ENCODE peak calls at places on chromosomes 1 and 21, in seven cellular contexts. A is naive thymus-derived CD8-positive, alpha-beta T cell; P is activated naive CD8-positive, alpha-beta T cell treated with anti-CD3 and anti-CD28 coated beads, Interleukin-2, amount 50 U/mL, for 16 hours; W is naive B cell; M is amniotic stem cell; U is activated T-cell treated with anti-CD3 and anti-CD28 coated beads for 1 hour; R is stimulated activated CD4-positive, alpha-beta T cell treated with anti-CD3 and anti-CD28 coated beads, Interleukin-15, amount 100 ng/mL, for 1 hour. J is an unnamed sample.

GRCh38 chr1:39812913-39813312 is 24.2 kb upstream of the BMP8B start:
- DNase-seq in A (no peak), P (no peak), W (no peak), M (no peak), U (no peak), R (no peak), J (no peak)

GRCh38 chr21:14482165-14482564 is 64.0 kb downstream of the SAMSN1 start:
- DNase-seq in A (peak; percentile 56), P (no peak), W (peak; percentile 33), M (no peak), U (no peak), R (peak; percentile 3), J (peak; percentile 35)

GRCh38 chr1:119075614-119076013 is 64.8 kb downstream of the WARS2 start:
- DNase-seq in A (no peak), P (no peak), W (no peak), M (no peak), U (no peak), R (no peak), J (no peak)

GRCh38 chr1:179175011-179175934 is 54.2 kb downstream of the ABL2 start:
- DNase-seq in A (no peak), P (no peak), W (no peak), M (no peak), U (no peak), R (no peak), J (no peak)

GRCh38 chr1:80384037-80384830 is 1377.7 kb upstream of the ADGRL4 start:
- DNase-seq in A (no peak), P (no peak), W (no peak), M (no peak), U (no peak), R (no peak), J (no peak)

GRCh38 chr1:99548924-99549605 is 96.8 kb upstream of the PALMD start:
- DNase-seq in A (no peak), P (no peak), W (no peak), M (no peak), U (no peak), R (no peak), J (no peak)

GRCh38 chr1:68293609-68294353 is 61.5 kb upstream of the WLS start:
- DNase-seq in A (no peak), P (no peak), W (no peak), M (peak; percentile 63), U (no peak), R (no peak), J (no peak)

GRCh38 chr1:177239792-177240191 is 69.0 kb downstream of the BRINP2 start:
- DNase-seq in A (no peak), P (no peak), W (no peak), M (no peak), U (no peak), R (no peak), J (no peak)

GRCh38 chr1:14238472-14239059 is 359.9 kb upstream of the KAZN start:
- DNase-seq in A (no peak), P (no peak), W (no peak), M (no peak), U (no peak), R (no peak), J (no peak)

GRCh38 chr1:98323906-98324358 is 337.6 kb upstream of the SNX7 start:
- DNase-seq in A (no peak), P (no peak), W (no peak), M (peak; percentile 64), U (no peak), R (no peak), J (no peak)

GRCh38 chr1:63640633-63641567 is 47.7 kb downstream of the PGM1 start:
- DNase-seq in A (no peak), P (no peak), W (no peak), M (no peak), U (no peak), R (no peak), J (no peak)

GRCh38 chr1:212595787-212596714 is 12.5 kb upstream of the ATF3 start:
- DNase-seq in A (peak; percentile 51), P (peak; percentile 22), W (peak; percentile 44), M (peak; percentile 88), U (no peak), R (no peak), J (peak; percentile 47)

GRCh38 chr1:2133039-2133878 is 61.3 kb downstream of the FAAP20 start:
- DNase-seq in A (peak; percentile 95), P (peak; percentile 87), W (peak; percentile 96), M (peak; percentile 98), U (peak; percentile 91), R (peak; percentile 94), J (peak; percentile 93)

GRCh38 chr1:41762251-41762650 is 156.5 kb downstream of the HIVEP3 start:
- DNase-seq in A (no peak), P (no peak), W (no peak), M (no peak), U (no peak), R (no peak), J (no peak)

GRCh38 chr1:54190526-54190925 is 9.3 kb downstream of the CYB5RL start:
- DNase-seq in A (no peak), P (no peak), W (no peak), M (no peak), U (no peak), R (no peak), J (no peak)

GRCh38 chr1:205061665-205062069 is 18.7 kb downstream of the CNTN2 start:
- DNase-seq in A (peak; percentile 75), P (peak; percentile 12), W (peak; percentile 57), M (peak; percentile 18), U (peak; percentile 63), R (peak; percentile 49), J (peak; percentile 63)

GRCh38 chr1:100213141-100213540 is 35.1 kb upstream of the LRRC39 start:
- DNase-seq in A (no peak), P (no peak), W (no peak), M (no peak), U (no peak), R (no peak), J (no peak)

GRCh38 chr1:4976859-4977440 is 322.5 kb downstream of the AJAP1 start:
- DNase-seq in A (no peak), P (no peak), W (no peak), M (no peak), U (no peak), R (no peak), J (no peak)

GRCh38 chr21:34936299-34936698 is 112.8 kb downstream of the RUNX1 start:
- DNase-seq in A (peak; percentile 59), P (no peak), W (no peak), M (no peak), U (no peak), R (no peak), J (peak; percentile 56)